ENCODE peak calls at places on chromosomes 2 and 18, in nine cellular contexts. S, F, A, Y, Q, I, N, Z and C are unnamed samples.

GRCh38 chr2:96547751-96548161 is 11.2 kb downstream of the ARID5A start:
- DNase-seq in S (peak; percentile 57), F (peak; percentile 58), A (peak; percentile 45), Y (no peak), Q (no peak), I (peak; percentile 78), N (no peak), Z (no peak), C (no peak)

GRCh38 chr2:167127135-167127534 is 238.9 kb downstream of the XIRP2 start:
- DNase-seq in S (peak; percentile 8), F (peak; percentile 44), A (peak; percentile 58), Y (no peak), Q (no peak), I (peak; percentile 68), N (no peak), Z (no peak), C (no peak)

GRCh38 chr2:205058409-205058808 is 513.1 kb downstream of the PARD3B start:
- DNase-seq in S (no peak), F (no peak), A (peak; percentile 9), Y (no peak), Q (no peak), I (no peak), N (no peak), Z (no peak), C (no peak)

GRCh38 chr18:61898576-61899205 is 5.9 kb upstream of the RNF152 start:
- DNase-seq in S (no peak), F (no peak), A (no peak), Y (no peak), Q (no peak), I (peak; percentile 36), N (no peak), Z (no peak), C (no peak)

GRCh38 chr2:128457716-128458115 is 139.0 kb upstream of the HS6ST1 start:
- DNase-seq in S (no peak), F (no peak), A (no peak), Y (no peak), Q (no peak), I (no peak), N (peak; percentile 1), Z (no peak), C (no peak)

GRCh38 chr2:161063946-161064306 is 96.3 kb upstream of the TANK start:
- DNase-seq in S (no peak), F (no peak), A (no peak), Y (no peak), Q (no peak), I (no peak), N (no peak), Z (no peak), C (no peak)

GRCh38 chr2:52390651-52391050 is 1358.7 kb upstream of the NRXN1 start:
- DNase-seq in S (peak; percentile 11), F (peak; percentile 82), A (no peak), Y (no peak), Q (no peak), I (peak; percentile 4), N (no peak), Z (no peak), C (no peak)

GRCh38 chr2:3661149-3661660 is 3.2 kb downstream of the ALLC start:
- DNase-seq in S (no peak), F (peak; percentile 2), A (no peak), Y (no peak), Q (no peak), I (peak; percentile 51), N (peak; percentile 0), Z (no peak), C (no peak)

GRCh38 chr2:131493199-131494018 is 1.2 kb upstream of the MZT2A start:
- DNase-seq in S (no peak), F (no peak), A (no peak), Y (no peak), Q (peak; percentile 38), I (peak; percentile 7), N (no peak), Z (no peak), C (no peak)

GRCh38 chr18:47996091-47996541 is 65.7 kb upstream of the SMAD2 start:
- DNase-seq in S (no peak), F (no peak), A (no peak), Y (no peak), Q (no peak), I (peak; percentile 62), N (no peak), Z (no peak), C (no peak)

DNA sequence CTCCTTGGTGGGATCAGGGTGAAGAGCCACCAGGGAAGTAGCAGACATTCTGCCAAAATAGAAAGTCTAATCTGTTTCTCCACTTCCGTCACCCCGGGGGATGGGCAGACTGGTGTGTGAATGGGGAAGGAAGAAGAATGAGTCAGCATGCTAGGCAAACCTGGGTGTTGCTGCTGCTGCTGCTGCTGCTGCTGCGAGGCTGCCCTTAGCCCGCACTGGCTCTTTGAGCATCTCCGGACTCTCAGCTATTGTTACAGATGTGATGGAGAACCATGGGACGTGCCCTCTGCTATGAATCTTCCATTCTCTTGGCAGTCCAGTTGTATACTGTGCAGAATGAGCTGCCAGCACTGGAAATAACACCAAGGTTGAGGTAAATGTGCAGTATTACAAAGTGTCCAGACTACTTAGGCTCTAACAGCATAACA is 158.6 kb downstream of the SETBP1 start:
- DNase-seq in S (peak; percentile 66), F (peak; percentile 43), A (peak; percentile 69), Y (peak; percentile 60), Q (peak; percentile 90), I (peak; percentile 74), N (peak; percentile 85), Z (no peak), C (peak; percentile 78)
- H3K4me3 ChIP-seq in S (no peak overlapping the region), F (no peak overlapping the region), A (no peak overlapping the region), Y (no peak overlapping the region), Q (no peak overlapping the region), I (no peak overlapping the region), N (no peak overlapping the region), Z (peak overlapping the region; percentile 1), C (no peak overlapping the region)

GRCh38 chr18:77990131-77990530 is 740.5 kb downstream of the GALR1 start:
- DNase-seq in S (no peak), F (no peak), A (no peak), Y (no peak), Q (no peak), I (no peak), N (no peak), Z (no peak), C (no peak)

GRCh38 chr18:77990901-77991300 is 741.3 kb downstream of the GALR1 start:
- DNase-seq in S (no peak), F (no peak), A (no peak), Y (no peak), Q (no peak), I (no peak), N (no peak), Z (no peak), C (no peak)

GRCh38 chr18:77993188-77993981 is 743.7 kb downstream of the GALR1 start:
- DNase-seq in S (no peak), F (no peak), A (no peak), Y (no peak), Q (no peak), I (no peak), N (no peak), Z (no peak), C (no peak)

GRCh38 chr18:77995593-77995992 is 745.9 kb downstream of the GALR1 start:
- DNase-seq in S (no peak), F (no peak), A (no peak), Y (no peak), Q (no peak), I (no peak), N (no peak), Z (no peak), C (no peak)

GRCh38 chr18:77992057-77992456 is 742.4 kb downstream of the GALR1 start:
- DNase-seq in S (no peak), F (no peak), A (no peak), Y (no peak), Q (no peak), I (no peak), N (no peak), Z (no peak), C (no peak)
- H3K4me3 ChIP-seq in S (no peak overlapping the region), F (no peak overlapping the region), A (no peak overlapping the region), Y (no peak overlapping the region), Q (no peak overlapping the region), I (no peak overlapping the region), N (no peak overlapping the region), Z (no peak overlapping the region), C (no peak overlapping the region)

GRCh38 chr2:70795164-70795995 is 4.9 kb upstream of the FIGLA start:
- DNase-seq in S (no peak), F (no peak), A (no peak), Y (no peak), Q (no peak), I (no peak), N (no peak), Z (no peak), C (no peak)

GRCh38 chr2:70793450-70793849 is 3.0 kb upstream of the FIGLA start:
- DNase-seq in S (no peak), F (no peak), A (no peak), Y (no peak), Q (no peak), I (no peak), N (no peak), Z (no peak), C (no peak)

GRCh38 chr2:70785137-70785911 is 5.1 kb downstream of the FIGLA start:
- DNase-seq in S (peak; percentile 16), F (no peak), A (peak; percentile 6), Y (no peak), Q (no peak), I (peak; percentile 22), N (no peak), Z (no peak), C (no peak)

GRCh38 chr2:70789304-70790078 is 952 bp downstream of the FIGLA start:
- DNase-seq in S (peak; percentile 32), F (peak; percentile 25), A (peak; percentile 42), Y (no peak), Q (peak; percentile 78), I (peak; percentile 64), N (peak; percentile 63), Z (no peak), C (peak; percentile 64)

GRCh38 chr2:70790079-70790963 is at the start of gene FIGLA:
- DNase-seq in S (no peak), F (no peak), A (no peak), Y (no peak), Q (no peak), I (peak; percentile 8), N (no peak), Z (no peak), C (no peak)
- H3K4me3 ChIP-seq in S (peak within 1 kb of the TSS; percentile 45), F (no peak within 1 kb of the TSS), A (no peak within 1 kb of the TSS), Y (no peak within 1 kb of the TSS), Q (no peak within 1 kb of the TSS), I (no peak within 1 kb of the TSS), N (peak within 1 kb of the TSS; percentile 6), Z (peak within 1 kb of the TSS; percentile 40), C (peak within 1 kb of the TSS; percentile 53)

DNA sequence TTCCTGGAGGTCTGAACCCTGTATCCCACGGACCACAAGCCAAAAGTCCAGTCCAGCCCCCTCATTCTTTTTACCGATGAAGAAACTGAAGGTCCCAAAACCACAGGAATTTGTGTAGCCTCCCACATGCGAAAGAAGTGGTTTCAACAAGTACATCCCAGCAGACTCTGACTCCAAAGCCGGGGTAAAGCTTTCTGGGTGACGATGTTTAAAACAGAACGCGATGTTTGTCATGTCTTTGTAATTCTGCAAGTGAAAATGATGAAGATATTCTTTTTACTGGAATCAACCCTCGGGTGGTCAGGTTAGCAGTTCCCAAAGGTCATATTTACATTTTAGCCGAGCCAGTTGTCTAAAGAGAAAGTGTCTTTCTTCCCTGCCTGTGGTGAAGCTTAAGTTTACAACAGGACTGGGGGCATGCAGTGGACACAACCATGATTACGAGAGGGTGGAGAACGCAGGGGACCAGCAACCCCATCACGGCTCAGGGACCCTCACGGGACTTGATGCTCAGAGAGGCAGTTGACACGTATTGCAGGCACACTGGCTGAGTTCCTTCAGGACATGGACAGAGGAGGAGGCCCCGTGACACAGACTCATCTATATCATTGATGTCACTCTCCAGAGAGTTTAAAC is 17.8 kb upstream of the TMEM131 start:
- DNase-seq in S (peak; percentile 88), F (peak; percentile 73), A (peak; percentile 68), Y (no peak), Q (no peak), I (no peak), N (no peak), Z (no peak), C (no peak)
- H3K4me3 ChIP-seq in S (peak overlapping the region; percentile 24), F (peak overlapping the region; percentile 39), A (no peak overlapping the region), Y (no peak overlapping the region), Q (no peak overlapping the region), I (no peak overlapping the region), N (no peak overlapping the region), Z (no peak overlapping the region), C (no peak overlapping the region)